ENCODE peak calls at places on chromosomes 4 and X, in six cellular contexts. Z is cardiac muscle cell, C is body of pancreas, V is esophagus squamous epithelium, G is heart right ventricle, U is fibroblast of lung. A is an unnamed sample. For H3K4me1, the result is how much of the 10 kb centered on the place peaks cover.

GRCh38 chr4:8771258-8771590 is 100.4 kb downstream of the HMX1 start:
- DNase-seq in G (no peak), Z (no peak), C (no peak), V (no peak), U (no peak), A (no peak)

GRCh38 chr4:1989533-1990347 is 19.0 kb downstream of the NELFA start:
- DNase-seq in C (no peak), Z (no peak), V (no peak), G (no peak), U (no peak), A (no peak)

GRCh38 chr4:119683518-119683917 is 54.9 kb upstream of the PDE5A start:
- DNase-seq in G (no peak), U (peak), V (no peak), C (no peak), Z (peak), A (no peak)

GRCh38 chr4:109548655-109549054 is 11.4 kb upstream of the MCUB start:
- DNase-seq in C (peak), V (no peak), U (peak), G (peak), Z (peak), A (peak)

GRCh38 chr4:80221161-80221560 is 23.9 kb downstream of the PRDM8 start:
- DNase-seq in C (no peak), G (no peak), Z (peak), V (no peak), U (peak), A (no peak)

GRCh38 chr4:87375719-87376291 is 15.2 kb downstream of the HSD17B11 start:
- DNase-seq in V (no peak), C (peak), U (peak), G (peak), Z (peak), A (no peak)

GRCh38 chrX:107827137-107827831 is 1.6 kb downstream of the MID2 start:
- DNase-seq in U (no peak), V (no peak), C (no peak), Z (peak), G (no peak), A (no peak)

GRCh38 chrX:49106930-49107329 is 16.6 kb downstream of the GPKOW start:
- DNase-seq in G (no peak), Z (peak), V (no peak), U (peak), C (peak), A (no peak)

GRCh38 chr4:98905834-98906233 is 23.1 kb downstream of the EIF4E start:
- DNase-seq in C (no peak), Z (no peak), U (peak), G (no peak), V (no peak), A (no peak)

GRCh38 chr4:26140150-26140898 is 180.5 kb upstream of the RBPJ start:
- DNase-seq in G (no peak), C (no peak), Z (no peak), V (no peak), U (peak), A (no peak)

GRCh38 chr4:1981251-1982055 is 27.3 kb downstream of the NELFA start:
- DNase-seq in G (no peak), U (no peak), V (no peak), C (no peak), Z (no peak), A (no peak)

GRCh38 chrX:150975655-150976390 is 7.3 kb upstream of the HMGB3 start:
- DNase-seq in Z (no peak), V (no peak), C (no peak), U (no peak), G (peak), A (no peak)

GRCh38 chr4:61992351-61992750 is 792.2 kb downstream of the ADGRL3 start:
- DNase-seq in G (no peak), U (no peak), C (no peak), Z (no peak), V (no peak), A (no peak)

GRCh38 chr4:154465085-154465484 is 26.5 kb downstream of the DCHS2 start:
- DNase-seq in C (no peak), U (peak), G (no peak), Z (peak), V (no peak), A (no peak)

GRCh38 chr4:38735870-38736269 is 46.9 kb downstream of the TLR10 start:
- DNase-seq in Z (no peak), V (no peak), C (no peak), G (no peak), U (no peak), A (no peak)

GRCh38 chrX:13463608-13464007 is 105.8 kb upstream of the EGFL6 start:
- DNase-seq in U (peak), V (no peak), G (peak), C (peak), Z (peak), A (peak)

GRCh38 chrX:83508006-83508405 is at the start of gene POU3F4:
- DNase-seq in V (no peak), Z (no peak), G (no peak), C (peak), U (peak), A (no peak)

GRCh38 chr4:113743690-113744089 is 17.8 kb downstream of the CAMK2D start:
- DNase-seq in G (no peak), V (no peak), C (no peak), U (no peak), Z (no peak), A (no peak)

GRCh38 chr4:100935090-100935489 is 412.2 kb downstream of the PPP3CA start:
- DNase-seq in G (no peak), V (no peak), U (peak), C (no peak), Z (no peak), A (no peak)

GRCh38 chrX:142977128-142977914 is 48.4 kb upstream of the SPANXN4 start:
- DNase-seq in V (no peak), C (no peak), U (no peak), Z (no peak), G (no peak), A (no peak)

GRCh38 chr4:168274871-168275270 is 43.7 kb downstream of the DDX60 start:
- DNase-seq in Z (no peak), U (no peak), V (no peak), G (no peak), C (no peak), A (no peak)

GRCh38 chr4:142416121-142416520 is 430.0 kb downstream of the INPP4B start:
- DNase-seq in U (peak), C (no peak), Z (peak), G (no peak), V (no peak), A (no peak)

GRCh38 chr4:127141857-127142256 is 490.9 kb upstream of the INTU start:
- DNase-seq in V (no peak), G (no peak), Z (peak), U (peak), C (peak), A (peak)

GRCh38 chr4:67744561-67745283 is 9.5 kb downstream of the GNRHR start:
- DNase-seq in V (no peak), G (no peak), U (peak), C (no peak), Z (no peak), A (no peak)

GRCh38 chr4:13703096-13703495 is 75.6 kb upstream of the BOD1L1 start:
- DNase-seq in U (no peak), C (no peak), V (no peak), Z (no peak), G (no peak), A (no peak)

GRCh38 chr4:81255524-81255923 is 40.5 kb upstream of the PRKG2 start:
- DNase-seq in V (no peak), U (peak), C (no peak), Z (peak), G (no peak), A (no peak)

GRCh38 chr4:157978680-157979361 is 194.0 kb downstream of the GASK1B start:
- DNase-seq in C (peak), Z (peak), G (peak), U (peak), V (no peak), A (no peak)

GRCh38 chrX:30992381-30992904 is 79.4 kb downstream of the FTHL17 start:
- DNase-seq in C (no peak), Z (peak), G (no peak), U (peak), V (no peak), A (no peak)

GRCh38 chr4:59630235-59630634 is 1569.9 kb upstream of the ADGRL3 start:
- DNase-seq in U (no peak), C (no peak), V (no peak), G (no peak), Z (no peak), A (no peak)

GRCh38 chr4:93791570-93792195 is 36.9 kb upstream of the ATOH1 start:
- DNase-seq in C (peak), U (peak), V (no peak), G (peak), Z (peak), A (peak)

GRCh38 chr4:7333801-7334421 is 100.8 kb downstream of the PSAPL1 start:
- DNase-seq in V (no peak), C (peak), U (no peak), Z (peak), G (no peak), A (no peak)

GRCh38 chr4:54898163-54898562 is 227.2 kb downstream of the KDR start:
- DNase-seq in U (no peak), C (no peak), Z (no peak), V (no peak), G (no peak), A (no peak)

GRCh38 chr4:1192091-1192492 is 19.7 kb upstream of the SPON2 start:
- DNase-seq in V (no peak), Z (peak), G (peak), C (peak), U (peak), A (peak)

GRCh38 chr4:147313114-147313513 is 167.8 kb upstream of the EDNRA start:
- DNase-seq in U (no peak), G (no peak), V (no peak), C (no peak), Z (no peak), A (no peak)

GRCh38 chrX:101595739-101596419 is 21.9 kb downstream of the ARMCX6 start:
- DNase-seq in Z (peak), V (no peak), U (peak), G (peak), C (peak), A (no peak)

GRCh38 chrX:47581731-47582647 is at the start of gene TIMP1:
- DNase-seq in Z (peak), U (peak), C (peak), V (peak), G (peak), A (peak)

GRCh38 chrX:1778817-1779216 is 164.0 kb downstream of the ASMT start:
- DNase-seq in Z (no peak), U (peak), G (no peak), C (no peak), V (no peak), A (no peak)

GRCh38 chrX:1788300-1788911 is 173.5 kb downstream of the ASMT start:
- DNase-seq in C (no peak), G (no peak), Z (no peak), V (no peak), U (no peak), A (no peak)

GRCh38 chrX:1784773-1785172 is 169.9 kb downstream of the ASMT start:
- DNase-seq in U (no peak), Z (no peak), C (no peak), G (no peak), V (no peak), A (no peak)
- TF ChIP-seq CTCF in U (no peak), Z (no peak), C (no peak), G (no peak), V (no peak), A (no peak)

DNA sequence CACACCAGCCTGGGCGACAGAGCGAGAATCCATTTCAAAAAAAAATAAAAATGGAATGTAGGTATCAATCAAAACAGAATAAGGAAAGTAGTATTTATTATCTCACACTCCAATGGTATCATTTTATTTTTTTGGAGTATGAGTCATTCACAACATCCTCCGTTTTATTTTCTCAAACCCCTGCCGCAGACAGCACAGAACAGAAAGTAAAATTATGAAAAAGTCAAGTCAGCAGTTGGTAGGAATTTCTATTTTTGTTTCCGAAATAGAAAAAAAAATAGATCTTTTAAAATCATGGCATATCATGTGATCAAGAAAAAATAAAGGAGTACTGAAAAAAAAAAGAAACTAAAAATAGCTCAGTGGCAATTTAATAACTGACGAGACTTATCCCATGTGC is 490.7 kb upstream of the TENM3 start:
- DNase-seq in C (no peak), V (no peak), Z (no peak), U (no peak), G (no peak), A (no peak)
- H3K4me3 ChIP-seq in C (no peak), V (no peak), Z (no peak), U (no peak), G (no peak), A (no peak)

GRCh38 chr4:184740965-184741364 is 7.1 kb upstream of the CENPU start:
- DNase-seq in Z (no peak), U (no peak), C (no peak), G (no peak), V (no peak), A (no peak)
- H3K4me1 ChIP-seq in Z (under half), U (under half), C (under half), G (under half), V (under half), A (under half)

DNA sequence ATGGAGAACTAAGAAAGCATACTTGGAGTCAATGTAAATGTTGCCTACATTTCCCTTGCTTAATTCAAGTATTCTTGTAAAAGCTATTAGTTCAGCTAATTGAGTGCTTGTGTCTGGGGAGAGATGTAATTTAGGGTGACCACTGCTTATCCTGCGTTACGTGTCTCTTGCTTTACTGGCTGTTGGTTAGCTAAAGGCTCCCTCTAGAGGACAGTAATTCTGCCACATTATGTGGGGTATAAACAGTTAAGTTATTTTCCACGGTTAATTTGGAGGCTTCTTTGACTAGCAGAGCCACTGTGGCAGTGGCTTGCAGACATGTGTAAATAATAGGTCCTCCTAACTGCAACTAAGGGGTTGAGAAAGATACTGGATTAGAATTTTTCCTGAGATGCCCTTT is 25.3 kb upstream of the NAF1 start:
- DNase-seq in U (no peak), G (no peak), V (no peak), C (no peak), Z (no peak), A (no peak)
- TF ChIP-seq CTCF in U (no peak), G (no peak), V (no peak), C (no peak), Z (peak), A (peak)

GRCh38 chrX:71617742-71618141 is 569 bp downstream of the CXCR3 start:
- DNase-seq in G (no peak), U (no peak), Z (no peak), C (no peak), V (no peak), A (no peak)

GRCh38 chrX:71618303-71618721 is at the start of gene CXCR3:
- DNase-seq in Z (peak), G (peak), C (peak), U (peak), V (no peak), A (no peak)

GRCh38 chrX:71616672-71617529 is 1.4 kb downstream of the CXCR3 start:
- DNase-seq in C (no peak), U (no peak), V (no peak), Z (no peak), G (no peak), A (no peak)

GRCh38 chrX:71619193-71619592 is 882 bp upstream of the CXCR3 start:
- DNase-seq in V (no peak), C (no peak), Z (no peak), G (no peak), U (peak), A (no peak)

DNA sequence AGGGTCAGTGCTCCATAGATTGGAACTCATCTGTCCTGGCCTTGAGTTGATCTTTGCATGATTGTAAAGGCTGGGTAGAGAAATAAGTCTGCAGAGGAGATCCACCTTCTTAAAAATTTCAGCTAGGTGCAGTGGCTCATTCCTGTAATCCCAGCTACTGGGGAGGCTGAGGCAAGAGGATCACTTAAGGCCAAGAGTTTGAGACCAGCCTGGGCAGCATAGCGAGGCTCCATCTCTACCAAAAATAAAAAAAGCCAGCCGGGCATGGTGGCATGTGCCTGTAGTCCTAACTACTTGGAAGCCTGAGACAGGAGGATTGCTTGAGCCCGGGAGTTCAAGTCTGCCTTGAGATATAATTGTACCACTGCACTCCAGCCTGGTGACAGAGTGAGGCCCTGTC is 476 bp upstream of the CXCR3 start:
- DNase-seq in U (no peak), V (no peak), C (no peak), G (no peak), Z (no peak), A (no peak)
- H3K4me3 ChIP-seq in U (no peak), V (no peak), C (no peak), G (no peak), Z (no peak), A (no peak)

DNA sequence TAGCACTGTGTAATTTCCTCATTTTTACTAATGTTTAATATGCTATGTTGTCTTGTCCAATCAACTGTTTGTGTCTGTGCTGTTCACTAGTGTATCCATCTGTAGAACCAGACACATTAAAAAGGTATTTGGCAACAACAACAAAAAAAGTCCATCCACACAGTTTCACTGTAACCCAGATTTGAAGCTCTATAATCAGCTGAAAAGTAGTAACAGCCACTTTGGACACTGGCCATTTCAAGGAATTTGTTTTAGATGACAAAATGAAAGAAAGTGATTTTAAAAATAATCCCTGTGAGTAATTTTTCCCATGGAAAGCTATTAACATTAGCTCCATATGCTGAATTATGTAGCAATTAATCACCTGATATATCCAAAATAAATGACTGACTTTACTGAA is 2.2 kb upstream of the FBXL5 start:
- DNase-seq in G (no peak), Z (no peak), V (no peak), U (peak), C (no peak), A (no peak)
- H3K4me1 ChIP-seq in G (half or more), Z (under half), V (under half), U (under half), C (under half), A (under half)

DNA sequence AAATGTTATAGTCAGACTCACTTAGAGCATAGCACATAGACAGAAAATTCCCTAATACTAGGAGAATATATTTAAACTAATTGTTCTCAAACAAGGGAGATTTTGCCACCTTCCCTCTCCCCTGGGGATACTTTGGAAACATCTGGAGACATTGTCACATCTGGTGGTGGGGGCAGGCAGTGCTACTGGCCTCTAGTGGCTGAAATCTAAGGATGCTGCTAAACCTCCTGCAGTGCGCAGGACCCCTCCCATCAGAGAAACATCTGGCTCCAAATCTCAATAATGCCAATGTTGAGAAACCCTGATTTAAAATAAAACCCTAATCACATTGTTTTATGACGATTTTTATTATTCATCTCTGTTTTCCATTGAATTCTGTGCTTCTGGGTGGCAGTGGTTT is 244.9 kb downstream of the FRMPD4 start:
- DNase-seq in Z (no peak), U (no peak), G (no peak), V (no peak), C (no peak), A (no peak)
- TF ChIP-seq CTCF in Z (peak), U (peak), G (peak), V (no peak), C (no peak), A (no peak)

GRCh38 chr4:141207971-141208370 is 12.7 kb upstream of the ZNF330 start:
- DNase-seq in U (no peak), C (no peak), V (no peak), G (no peak), Z (no peak), A (no peak)
- H3K4me3 ChIP-seq in U (no peak), C (no peak), V (no peak), G (peak), Z (no peak), A (no peak)

GRCh38 chr4:15794432-15794831 is 16.3 kb downstream of the CD38 start:
- DNase-seq in Z (peak), V (no peak), U (no peak), G (no peak), C (no peak), A (no peak)
- H3K4me1 ChIP-seq in Z (under half), V (under half), U (under half), G (under half), C (under half), A (under half)

A was measured in tibial artery.